ENCODE peak calls at places on chromosomes 6 and 20, in five cellular contexts. One of them, this sample, is unnamed.

GRCh38 chr20:30484749-30485070 is 772.8 kb upstream of the DEFB115 start:
- DNase-seq in hypothalamus: no peak
- DNase-seq in NCI-H2029 treated with DMSO at 0.1 percent for 48 hours: no peak
- DNase-seq in foreskin fibroblast: no peak
- DNase-seq in NAMALWA: no peak
- DNase-seq in this sample: no peak

GRCh38 chr20:25481235-25481917 is 73.9 kb downstream of the GINS1 start:
- DNase-seq in hypothalamus: no peak
- DNase-seq in NCI-H2029 treated with DMSO at 0.1 percent for 48 hours: no peak
- DNase-seq in foreskin fibroblast: no peak
- DNase-seq in NAMALWA: no peak
- DNase-seq in this sample: no peak

GRCh38 chr20:5088688-5089087 is 31.1 kb downstream of the PCNA start:
- DNase-seq in hypothalamus: no peak
- DNase-seq in NCI-H2029 treated with DMSO at 0.1 percent for 48 hours: no peak
- DNase-seq in foreskin fibroblast: no peak
- DNase-seq in NAMALWA: no peak
- DNase-seq in this sample: no peak

GRCh38 chr6:49462071-49462470 is 982 bp downstream of the MMUT start:
- DNase-seq in hypothalamus: no peak
- DNase-seq in NCI-H2029 treated with DMSO at 0.1 percent for 48 hours: no peak
- DNase-seq in foreskin fibroblast: no peak
- DNase-seq in NAMALWA: peak; percentile 51
- DNase-seq in this sample: no peak

GRCh38 chr20:19817017-19817416 is 59.0 kb downstream of the RIN2 start:
- DNase-seq in hypothalamus: no peak
- DNase-seq in NCI-H2029 treated with DMSO at 0.1 percent for 48 hours: no peak
- DNase-seq in foreskin fibroblast: peak; percentile 85
- DNase-seq in NAMALWA: no peak
- DNase-seq in this sample: no peak

GRCh38 chr6:110813813-110814487 is 1.3 kb downstream of the CDK19 start:
- DNase-seq in hypothalamus: no peak
- DNase-seq in NCI-H2029 treated with DMSO at 0.1 percent for 48 hours: no peak
- DNase-seq in foreskin fibroblast: no peak
- DNase-seq in NAMALWA: peak; percentile 72
- DNase-seq in this sample: no peak

GRCh38 chr6:116714761-116715160 is 33.8 kb downstream of the KPNA5 start:
- DNase-seq in hypothalamus: no peak
- DNase-seq in NCI-H2029 treated with DMSO at 0.1 percent for 48 hours: no peak
- DNase-seq in foreskin fibroblast: no peak
- DNase-seq in NAMALWA: no peak
- DNase-seq in this sample: no peak

GRCh38 chr6:27426045-27426620 is 37.6 kb downstream of the ZNF391 start:
- DNase-seq in hypothalamus: no peak
- DNase-seq in NCI-H2029 treated with DMSO at 0.1 percent for 48 hours: no peak
- DNase-seq in foreskin fibroblast: no peak
- DNase-seq in NAMALWA: no peak
- DNase-seq in this sample: no peak

GRCh38 chr6:25312703-25313102 is 33.5 kb downstream of the CARMIL1 start:
- DNase-seq in hypothalamus: no peak
- DNase-seq in NCI-H2029 treated with DMSO at 0.1 percent for 48 hours: no peak
- DNase-seq in foreskin fibroblast: peak; percentile 52
- DNase-seq in NAMALWA: peak; percentile 31
- DNase-seq in this sample: no peak

GRCh38 chr20:49398401-49399144 is 83.9 kb downstream of the KCNB1 start:
- DNase-seq in hypothalamus: no peak
- DNase-seq in NCI-H2029 treated with DMSO at 0.1 percent for 48 hours: no peak
- DNase-seq in foreskin fibroblast: no peak
- DNase-seq in NAMALWA: peak; percentile 31
- DNase-seq in this sample: no peak

GRCh38 chr6:5697508-5697907 is 309.2 kb downstream of the NRN1 start:
- DNase-seq in hypothalamus: no peak
- DNase-seq in NCI-H2029 treated with DMSO at 0.1 percent for 48 hours: no peak
- DNase-seq in foreskin fibroblast: no peak
- DNase-seq in NAMALWA: no peak
- DNase-seq in this sample: no peak

GRCh38 chr6:39322306-39322850 is at the start of gene KCNK16:
- DNase-seq in hypothalamus: no peak
- DNase-seq in NCI-H2029 treated with DMSO at 0.1 percent for 48 hours: peak; percentile 24
- DNase-seq in foreskin fibroblast: no peak
- DNase-seq in NAMALWA: no peak
- DNase-seq in this sample: no peak

GRCh38 chr6:27296106-27296783 is 15.8 kb downstream of the POM121L2 start:
- DNase-seq in hypothalamus: no peak
- DNase-seq in NCI-H2029 treated with DMSO at 0.1 percent for 48 hours: no peak
- DNase-seq in foreskin fibroblast: peak; percentile 37
- DNase-seq in NAMALWA: no peak
- DNase-seq in this sample: no peak

GRCh38 chr6:100719883-100720682 is 161.0 kb downstream of the ASCC3 start:
- DNase-seq in hypothalamus: no peak
- DNase-seq in NCI-H2029 treated with DMSO at 0.1 percent for 48 hours: peak; percentile 12
- DNase-seq in foreskin fibroblast: peak; percentile 11
- DNase-seq in NAMALWA: peak; percentile 64
- DNase-seq in this sample: no peak

GRCh38 chr6:121733216-121733615 is 297.8 kb downstream of the GJA1 start:
- DNase-seq in hypothalamus: no peak
- DNase-seq in NCI-H2029 treated with DMSO at 0.1 percent for 48 hours: no peak
- DNase-seq in foreskin fibroblast: peak; percentile 8
- DNase-seq in NAMALWA: no peak
- DNase-seq in this sample: no peak

GRCh38 chr6:91447086-91447485 is 860.2 kb upstream of the MAP3K7 start:
- DNase-seq in hypothalamus: no peak
- DNase-seq in NCI-H2029 treated with DMSO at 0.1 percent for 48 hours: no peak
- DNase-seq in foreskin fibroblast: no peak
- DNase-seq in NAMALWA: no peak
- DNase-seq in this sample: no peak

GRCh38 chr6:38027685-38028373 is 208.3 kb downstream of the ZFAND3 start:
- DNase-seq in hypothalamus: no peak
- DNase-seq in NCI-H2029 treated with DMSO at 0.1 percent for 48 hours: no peak
- DNase-seq in foreskin fibroblast: no peak
- DNase-seq in NAMALWA: no peak
- DNase-seq in this sample: no peak

GRCh38 chr6:7765575-7766325 is 39.9 kb downstream of the BMP6 start:
- DNase-seq in hypothalamus: no peak
- DNase-seq in NCI-H2029 treated with DMSO at 0.1 percent for 48 hours: no peak
- DNase-seq in foreskin fibroblast: peak; percentile 7
- DNase-seq in NAMALWA: no peak
- DNase-seq in this sample: no peak

GRCh38 chr6:135163440-135163738 is 17.7 kb upstream of the MYB start:
- DNase-seq in hypothalamus: no peak
- DNase-seq in NCI-H2029 treated with DMSO at 0.1 percent for 48 hours: no peak
- DNase-seq in foreskin fibroblast: no peak
- DNase-seq in NAMALWA: peak; percentile 50
- DNase-seq in this sample: no peak

GRCh38 chr6:117601811-117602150 is 530 bp downstream of the GOPC start:
- DNase-seq in hypothalamus: no peak
- DNase-seq in NCI-H2029 treated with DMSO at 0.1 percent for 48 hours: no peak
- DNase-seq in foreskin fibroblast: no peak
- DNase-seq in NAMALWA: no peak
- DNase-seq in this sample: no peak

GRCh38 chr20:59207742-59208357 is 44.2 kb downstream of the ZNF831 start:
- DNase-seq in hypothalamus: peak; percentile 37
- DNase-seq in NCI-H2029 treated with DMSO at 0.1 percent for 48 hours: no peak
- DNase-seq in foreskin fibroblast: no peak
- DNase-seq in NAMALWA: peak; percentile 87
- DNase-seq in this sample: peak; percentile 63

GRCh38 chr6:131164506-131164905 is 29.2 kb downstream of the AKAP7 start:
- DNase-seq in hypothalamus: no peak
- DNase-seq in NCI-H2029 treated with DMSO at 0.1 percent for 48 hours: no peak
- DNase-seq in foreskin fibroblast: no peak
- DNase-seq in NAMALWA: no peak
- DNase-seq in this sample: no peak

GRCh38 chr6:34791164-34791841 is 580 bp upstream of the BLTP3A start:
- DNase-seq in hypothalamus: peak; percentile 21
- DNase-seq in NCI-H2029 treated with DMSO at 0.1 percent for 48 hours: no peak
- DNase-seq in foreskin fibroblast: peak; percentile 12
- DNase-seq in NAMALWA: no peak
- DNase-seq in this sample: peak; percentile 32

GRCh38 chr6:117619178-117619577 is 16.9 kb upstream of the GOPC start:
- DNase-seq in hypothalamus: no peak
- DNase-seq in NCI-H2029 treated with DMSO at 0.1 percent for 48 hours: no peak
- DNase-seq in foreskin fibroblast: no peak
- DNase-seq in NAMALWA: no peak
- DNase-seq in this sample: no peak

GRCh38 chr20:58692579-58693225 is at the start of gene NPEPL1:
- DNase-seq in hypothalamus: no peak
- DNase-seq in NCI-H2029 treated with DMSO at 0.1 percent for 48 hours: no peak
- DNase-seq in foreskin fibroblast: peak; percentile 72
- DNase-seq in NAMALWA: peak; percentile 63
- DNase-seq in this sample: peak; percentile 56

GRCh38 chr6:96926425-96926824 is 1.9 kb downstream of the KLHL32 start:
- DNase-seq in hypothalamus: no peak
- DNase-seq in NCI-H2029 treated with DMSO at 0.1 percent for 48 hours: no peak
- DNase-seq in foreskin fibroblast: no peak
- DNase-seq in NAMALWA: no peak
- DNase-seq in this sample: no peak

GRCh38 chr6:56759521-56759920 is 116.8 kb upstream of the DST start:
- DNase-seq in hypothalamus: no peak
- DNase-seq in NCI-H2029 treated with DMSO at 0.1 percent for 48 hours: no peak
- DNase-seq in foreskin fibroblast: no peak
- DNase-seq in NAMALWA: peak; percentile 14
- DNase-seq in this sample: no peak

GRCh38 chr6:45791181-45791580 is 224.5 kb downstream of the CLIC5 start:
- DNase-seq in hypothalamus: no peak
- DNase-seq in NCI-H2029 treated with DMSO at 0.1 percent for 48 hours: no peak
- DNase-seq in foreskin fibroblast: no peak
- DNase-seq in NAMALWA: no peak
- DNase-seq in this sample: no peak

GRCh38 chr6:5112065-5112799 is 27.1 kb downstream of the PPP1R3G start:
- DNase-seq in hypothalamus: no peak
- DNase-seq in NCI-H2029 treated with DMSO at 0.1 percent for 48 hours: no peak
- DNase-seq in foreskin fibroblast: peak; percentile 81
- DNase-seq in NAMALWA: no peak
- DNase-seq in this sample: no peak

GRCh38 chr6:3457710-3458605 is 1.1 kb upstream of the SLC22A23 start:
- DNase-seq in hypothalamus: no peak
- DNase-seq in NCI-H2029 treated with DMSO at 0.1 percent for 48 hours: peak; percentile 79
- DNase-seq in foreskin fibroblast: no peak
- DNase-seq in NAMALWA: no peak
- DNase-seq in this sample: no peak

GRCh38 chr20:36481380-36482043 is 59.8 kb upstream of the MYL9 start:
- DNase-seq in hypothalamus: no peak
- DNase-seq in NCI-H2029 treated with DMSO at 0.1 percent for 48 hours: peak; percentile 87
- DNase-seq in foreskin fibroblast: no peak
- DNase-seq in NAMALWA: no peak
- DNase-seq in this sample: no peak

GRCh38 chr6:23537828-23538227 is 588.2 kb upstream of the NRSN1 start:
- DNase-seq in hypothalamus: no peak
- DNase-seq in NCI-H2029 treated with DMSO at 0.1 percent for 48 hours: no peak
- DNase-seq in foreskin fibroblast: no peak
- DNase-seq in NAMALWA: no peak
- DNase-seq in this sample: no peak

GRCh38 chr20:42359617-42360016 is 741.4 kb upstream of the CHD6 start:
- DNase-seq in hypothalamus: no peak
- DNase-seq in NCI-H2029 treated with DMSO at 0.1 percent for 48 hours: no peak
- DNase-seq in foreskin fibroblast: no peak
- DNase-seq in NAMALWA: no peak
- DNase-seq in this sample: no peak

This sample was measured in lung.